ENCODE peak calls at places on chromosomes 11 and 22, in five cellular contexts. K is ascending aorta, O is GM23338, V is GM10248, U is lower leg skin. R is an unnamed sample.

GRCh38 chr11:71998649-71999310 is at the start of gene IL18BP:
- DNase-seq in K (peak), O (no peak), V (peak), U (no peak), R (no peak)

GRCh38 chr11:63719987-63720386 is 38.7 kb downstream of the RTN3 start:
- DNase-seq in U (no peak), O (no peak), V (no peak), K (no peak), R (no peak)

GRCh38 chr22:43270314-43270908 is 72.8 kb downstream of the SCUBE1 start:
- DNase-seq in O (peak), K (no peak), V (peak), U (no peak), R (no peak)

GRCh38 chr11:132911186-132911585 is 621.1 kb downstream of the OPCML start:
- DNase-seq in U (no peak), V (no peak), K (no peak), O (no peak), R (no peak)

GRCh38 chr11:125080531-125080911 is 17.4 kb downstream of the SLC37A2 start:
- DNase-seq in K (no peak), V (no peak), U (no peak), O (no peak), R (no peak)

GRCh38 chr11:106344392-106344791 is 266.9 kb downstream of the AASDHPPT start:
- DNase-seq in O (no peak), K (no peak), V (no peak), U (no peak), R (no peak)

GRCh38 chr11:62804310-62805043 is 763 bp downstream of the NXF1 start:
- DNase-seq in V (no peak), U (no peak), O (no peak), K (no peak), R (no peak)

GRCh38 chr22:42620084-42620483 is 5.4 kb upstream of the POLDIP3 start:
- DNase-seq in V (no peak), U (no peak), K (no peak), O (no peak), R (no peak)

GRCh38 chr11:65811764-65812475 is 21.8 kb upstream of the SNX32 start:
- DNase-seq in U (no peak), O (no peak), K (no peak), V (no peak), R (no peak)

GRCh38 chr22:31241200-31241599 is 29.1 kb downstream of the LIMK2 start:
- DNase-seq in O (no peak), K (no peak), V (no peak), U (no peak), R (no peak)

GRCh38 chr11:108654994-108655631 is 9.8 kb upstream of the DDX10 start:
- DNase-seq in O (peak), K (no peak), V (peak), U (no peak), R (no peak)

GRCh38 chr11:111360150-111361043 is 18.7 kb downstream of the POU2AF1 start:
- DNase-seq in U (no peak), K (no peak), O (no peak), V (no peak), R (no peak)

GRCh38 chr22:28395920-28396447 is 283.7 kb downstream of the TTC28 start:
- DNase-seq in V (no peak), U (no peak), K (no peak), O (no peak), R (no peak)

GRCh38 chr11:65558785-65559509 is 788 bp upstream of the LTBP3 start:
- DNase-seq in K (peak), U (no peak), O (no peak), V (no peak), R (no peak)

GRCh38 chr11:76184551-76184993 is 21.7 kb downstream of the WNT11 start:
- DNase-seq in O (no peak), K (no peak), U (no peak), V (no peak), R (no peak)

GRCh38 chr11:27874998-27875397 is 174.7 kb upstream of the BDNF start:
- DNase-seq in K (no peak), O (no peak), U (no peak), V (no peak), R (no peak)

GRCh38 chr22:40479126-40479800 is 108.9 kb downstream of the SGSM3 start:
- DNase-seq in U (no peak), V (no peak), O (no peak), K (no peak), R (no peak)

GRCh38 chr22:48318575-48319320 is 1508.9 kb downstream of the BRD1 start:
- DNase-seq in K (peak), O (no peak), U (no peak), V (no peak), R (no peak)

GRCh38 chr22:45296628-45297297 is 12.0 kb downstream of the UPK3A start:
- DNase-seq in K (no peak), O (no peak), U (no peak), V (peak), R (no peak)

GRCh38 chr11:2928605-2929510 is at the start of gene PHLDA2:
- DNase-seq in U (no peak), K (peak), V (peak), O (peak), R (no peak)

GRCh38 chr11:905952-906351 is 4.7 kb downstream of the CHID1 start:
- DNase-seq in U (no peak), K (no peak), O (no peak), V (no peak), R (no peak)

GRCh38 chr22:34294986-34295385 is 374.7 kb upstream of the LARGE1 start:
- DNase-seq in O (no peak), V (no peak), U (no peak), K (no peak), R (no peak)

GRCh38 chr22:46736705-46737104 is 1.3 kb downstream of the CERK start:
- DNase-seq in V (no peak), K (no peak), U (no peak), O (no peak), R (no peak)

GRCh38 chr22:46737976-46738641 is at the start of gene CERK:
- DNase-seq in K (peak), U (peak), V (peak), O (peak), R (no peak)

GRCh38 chr22:46734830-46735453 is 3.1 kb downstream of the CERK start:
- DNase-seq in O (no peak), K (no peak), V (peak), U (peak), R (no peak)

GRCh38 chr22:46737105-46737975 is 712 bp downstream of the CERK start:
- DNase-seq in O (peak), K (no peak), U (no peak), V (peak), R (no peak)

GRCh38 chr22:46735747-46736608 is 2.1 kb downstream of the CERK start:
- DNase-seq in O (peak), K (no peak), V (no peak), U (no peak), R (no peak)
- TF ChIP-seq CTCF in O (no peak), K (no peak), V (no peak), U (no peak), R (no peak)

GRCh38 chr11:68914761-68915160 is 11.1 kb downstream of the IGHMBP2 start:
- DNase-seq in V (no peak), O (no peak), U (no peak), K (no peak), R (no peak)
- TF ChIP-seq CTCF in V (no peak), O (no peak), U (no peak), K (no peak), R (no peak)

DNA sequence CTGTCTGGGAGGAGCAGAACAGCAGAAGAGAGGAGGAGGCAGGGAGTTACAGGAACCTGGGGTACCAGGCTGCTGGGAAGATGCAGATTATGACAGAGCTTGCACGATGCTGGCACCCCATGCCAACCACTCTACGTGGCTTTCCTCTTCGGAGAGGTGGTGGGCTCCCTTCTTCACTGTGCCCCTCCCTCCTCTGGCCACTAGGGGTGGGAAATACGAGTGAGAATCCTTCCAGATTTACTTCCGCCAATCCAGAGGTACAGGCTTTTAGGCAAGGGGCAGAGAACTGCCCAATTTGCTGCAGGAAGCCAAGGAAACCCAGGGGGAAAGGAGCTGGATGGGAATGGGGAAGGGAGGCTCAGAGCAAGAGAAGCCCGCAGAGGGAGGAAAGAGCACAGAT is 12.3 kb downstream of the HYOU1 start:
- DNase-seq in U (no peak), O (peak), K (no peak), V (no peak), R (no peak)
- TF ChIP-seq CTCF in U (no peak), O (peak), K (no peak), V (no peak), R (no peak)

GRCh38 chr11:74694536-74694935 is 36.7 kb downstream of the CHRDL2 start:
- DNase-seq in U (no peak), K (no peak), V (no peak), O (no peak), R (no peak)

GRCh38 chr11:74693531-74693930 is 37.7 kb downstream of the CHRDL2 start:
- DNase-seq in V (no peak), K (no peak), U (no peak), O (no peak), R (no peak)

GRCh38 chr11:74695705-74696280 is 35.4 kb downstream of the CHRDL2 start:
- DNase-seq in U (no peak), O (peak), V (no peak), K (no peak), R (no peak)

GRCh38 chr11:74696488-74696887 is 34.7 kb downstream of the CHRDL2 start:
- DNase-seq in O (no peak), K (no peak), U (no peak), V (no peak), R (no peak)

GRCh38 chr11:74694136-74694535 is 37.1 kb downstream of the CHRDL2 start:
- DNase-seq in U (no peak), V (no peak), O (peak), K (no peak), R (no peak)
- TF ChIP-seq CTCF in U (no peak), V (no peak), O (peak), K (no peak), R (no peak)

GRCh38 chr11:102927624-102927990 is 27.9 kb downstream of the MMP13 start:
- DNase-seq in K (no peak), V (no peak), O (no peak), U (peak), R (no peak)

GRCh38 chr11:102929966-102930365 is 25.6 kb downstream of the MMP13 start:
- DNase-seq in U (no peak), V (no peak), O (no peak), K (no peak), R (no peak)

GRCh38 chr11:102926946-102927623 is 28.4 kb downstream of the MMP13 start:
- DNase-seq in O (no peak), U (no peak), K (no peak), V (no peak), R (no peak)

GRCh38 chr11:102926517-102926916 is 29.0 kb downstream of the MMP13 start:
- DNase-seq in K (no peak), V (no peak), U (no peak), O (no peak), R (no peak)

DNA sequence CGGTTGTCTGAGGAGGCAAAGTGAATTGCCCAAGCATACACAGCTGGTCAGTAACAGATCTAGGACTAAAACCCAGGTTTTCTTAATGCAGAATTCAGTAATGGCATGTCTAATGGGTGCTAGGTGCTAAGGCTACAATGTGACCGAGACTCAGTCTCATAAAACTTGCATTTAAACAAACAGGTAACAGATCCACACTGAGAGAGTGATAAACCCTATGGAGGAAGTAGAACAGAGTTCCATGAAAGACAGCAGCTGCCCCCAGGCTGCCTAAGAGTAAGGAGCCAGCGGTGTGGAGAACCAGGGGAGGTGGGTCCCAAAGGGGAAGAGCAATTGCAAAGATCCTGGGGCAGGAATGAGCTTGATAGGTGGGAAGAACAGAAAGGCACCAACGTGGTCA is 27.3 kb downstream of the MMP13 start:
- DNase-seq in O (no peak), U (no peak), K (no peak), V (no peak), R (no peak)
- TF ChIP-seq CTCF in O (no peak), U (no peak), K (no peak), V (no peak), R (no peak)

GRCh38 chr11:13637125-13638119 is 31.0 kb upstream of the FAR1 start:
- DNase-seq in U (no peak), V (no peak), O (no peak), K (no peak), R (no peak)

GRCh38 chr11:13635290-13635689 is 33.2 kb upstream of the FAR1 start:
- DNase-seq in V (no peak), U (no peak), O (peak), K (no peak), R (no peak)

GRCh38 chr11:13635804-13636203 is 32.7 kb upstream of the FAR1 start:
- DNase-seq in K (no peak), O (no peak), V (no peak), U (no peak), R (no peak)

DNA sequence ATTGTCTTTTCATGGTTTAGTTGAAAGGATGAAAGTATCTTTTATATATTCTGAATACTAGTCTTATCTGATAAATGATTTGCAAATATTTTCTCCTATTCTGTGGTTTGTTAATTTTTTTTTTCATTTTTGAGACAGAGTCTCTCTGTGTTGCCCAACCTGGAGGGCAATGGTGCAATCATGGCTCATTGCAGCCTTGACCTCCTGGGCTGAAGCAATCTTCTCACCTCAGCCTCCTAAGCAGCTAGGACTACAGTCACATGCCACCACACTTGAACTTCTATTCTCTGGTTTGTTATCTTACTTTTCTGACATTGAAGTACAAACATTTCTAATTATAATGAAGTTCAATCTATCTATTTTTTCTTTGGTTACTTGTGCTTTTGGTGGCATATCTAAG is 30.0 kb upstream of the FAR1 start:
- DNase-seq in U (no peak), K (no peak), O (no peak), V (no peak), R (no peak)
- TF ChIP-seq CTCF in U (no peak), K (no peak), O (no peak), V (no peak), R (no peak)

GRCh38 chr11:12088047-12088481 is 22.3 kb upstream of the MICAL2 start:
- DNase-seq in V (no peak), O (no peak), K (peak), U (peak), R (no peak)
- TF ChIP-seq CTCF in V (no peak), O (no peak), K (peak), U (no peak), R (peak)

R was measured in esophagus squamous epithelium.